ENCODE peak calls at places on chromosomes 4 and X, in six cellular contexts. O is endothelial cell of umbilical vein, S is transverse colon, A is RWPE1, W is OCI-LY7, N is fibroblast of lung. C is an unnamed sample.

GRCh38 chr4:7803992-7804758 is 135.5 kb downstream of the AFAP1 start:
- DNase-seq in O (peak; percentile 81), S (peak; percentile 88), A (peak; percentile 64), W (peak; percentile 72), N (peak; percentile 70), C (peak; percentile 44)

GRCh38 chrX:120672389-120672788 is 42.5 kb upstream of the C1GALT1C1 start:
- DNase-seq in O (peak; percentile 85), S (no peak), A (peak; percentile 51), W (no peak), N (peak; percentile 84), C (no peak)

GRCh38 chr4:76753814-76754213 is 144.1 kb downstream of the SOWAHB start:
- DNase-seq in O (peak; percentile 86), S (no peak), A (no peak), W (no peak), N (peak; percentile 97), C (no peak)

GRCh38 chr4:2943364-2944090 is 19.7 kb downstream of the NOP14 start:
- DNase-seq in O (no peak), S (no peak), A (no peak), W (no peak), N (no peak), C (no peak)

GRCh38 chrX:151510203-151510602 is 53.3 kb upstream of the PASD1 start:
- DNase-seq in O (no peak), S (no peak), A (no peak), W (no peak), N (no peak), C (no peak)

GRCh38 chr4:180330521-180330920 is 1912.7 kb upstream of the TENM3 start:
- DNase-seq in O (no peak), S (no peak), A (no peak), W (no peak), N (peak; percentile 51), C (no peak)

GRCh38 chr4:86841309-86841708 is 7.9 kb downstream of the SLC10A6 start:
- DNase-seq in O (no peak), S (no peak), A (peak; percentile 46), W (no peak), N (no peak), C (no peak)

GRCh38 chrX:133685806-133686205 is 270.5 kb upstream of the GPC4 start:
- DNase-seq in O (no peak), S (no peak), A (no peak), W (no peak), N (no peak), C (no peak)

GRCh38 chr4:1323635-1324442 is 23.2 kb upstream of the UVSSA start:
- DNase-seq in O (no peak), S (no peak), A (peak; percentile 64), W (no peak), N (peak; percentile 99), C (no peak)

GRCh38 chrX:131827935-131828334 is 195.2 kb upstream of the STK26 start:
- DNase-seq in O (peak; percentile 19), S (no peak), A (no peak), W (peak; percentile 27), N (no peak), C (no peak)

GRCh38 chr4:68732653-68733466 is 62.4 kb upstream of the UGT2B15 start:
- DNase-seq in O (no peak), S (no peak), A (no peak), W (no peak), N (no peak), C (no peak)

GRCh38 chr4:44016582-44017421 is 431.8 kb downstream of the KCTD8 start:
- DNase-seq in O (no peak), S (no peak), A (no peak), W (no peak), N (peak; percentile 48), C (no peak)

GRCh38 chrX:2967998-2968909 is 38.1 kb upstream of the ARSH start:
- DNase-seq in O (peak; percentile 5), S (peak; percentile 16), A (peak; percentile 1), W (no peak), N (peak; percentile 80), C (peak; percentile 70)

GRCh38 chrX:75522565-75523411 is at the start of gene ZDHHC15:
- DNase-seq in O (peak; percentile 0), S (peak; percentile 17), A (peak; percentile 1), W (no peak), N (peak; percentile 52), C (peak; percentile 53)

GRCh38 chrX:135009057-135009605 is 13.2 kb downstream of the RTL8B start:
- DNase-seq in O (no peak), S (no peak), A (no peak), W (no peak), N (no peak), C (no peak)

GRCh38 chr4:127783026-127783769 is 1.1 kb downstream of the HSPA4L start:
- DNase-seq in O (peak; percentile 89), S (peak; percentile 65), A (peak; percentile 91), W (no peak), N (peak; percentile 86), C (no peak)

GRCh38 chrX:95332530-95332929 is 1352.1 kb upstream of the DIAPH2 start:
- DNase-seq in O (no peak), S (no peak), A (no peak), W (no peak), N (no peak), C (no peak)

GRCh38 chrX:22366866-22367265 is 94.2 kb downstream of the CBLL2 start:
- DNase-seq in O (no peak), S (no peak), A (no peak), W (no peak), N (no peak), C (no peak)

GRCh38 chr4:823761-824460 is 2.0 kb downstream of the CPLX1 start:
- DNase-seq in O (no peak), S (no peak), A (no peak), W (no peak), N (no peak), C (no peak)

GRCh38 chrX:34275710-34276109 is 143.6 kb upstream of the FAM47A start:
- DNase-seq in O (peak; percentile 2), S (no peak), A (no peak), W (no peak), N (no peak), C (no peak)

DNA sequence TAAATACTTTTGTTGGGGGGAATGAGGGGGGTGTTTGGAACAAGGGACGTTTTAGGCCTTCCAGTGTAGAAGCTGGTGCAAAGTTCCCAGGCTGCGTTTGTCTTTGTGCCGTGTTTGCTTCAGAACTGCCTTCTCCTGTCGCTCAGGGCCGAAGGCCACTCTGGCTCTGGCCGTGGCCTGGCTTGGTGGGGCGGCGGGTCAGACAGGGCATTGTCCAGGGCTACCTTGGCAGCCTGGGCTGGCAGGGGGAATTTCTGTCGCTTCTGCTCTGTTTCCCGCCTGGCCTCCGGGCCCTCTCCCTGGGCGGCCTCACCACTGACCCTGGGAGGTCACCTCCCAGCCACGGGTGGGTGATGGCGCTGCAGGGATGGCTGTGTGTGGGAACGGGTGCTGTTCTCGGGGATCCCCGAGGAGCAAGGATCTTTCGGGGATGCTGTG is 140.0 kb downstream of the COL4A6 start:
- DNase-seq in O (no peak), S (no peak), A (no peak), W (no peak), N (no peak), C (no peak)
- H3K27ac ChIP-seq in O (no peak overlapping the region), S (no peak overlapping the region), A (peak overlapping the region; percentile 54), W (no peak overlapping the region), N (no peak overlapping the region), C (no peak overlapping the region)

GRCh38 chrX:150506486-150506885 is 61.9 kb upstream of the MTM1 start:
- DNase-seq in O (peak; percentile 2), S (no peak), A (no peak), W (no peak), N (no peak), C (no peak)
- H3K27ac ChIP-seq in O (peak overlapping the region; percentile 89), S (no peak overlapping the region), A (no peak overlapping the region), W (no peak overlapping the region), N (no peak overlapping the region), C (peak overlapping the region; percentile 1)

DNA sequence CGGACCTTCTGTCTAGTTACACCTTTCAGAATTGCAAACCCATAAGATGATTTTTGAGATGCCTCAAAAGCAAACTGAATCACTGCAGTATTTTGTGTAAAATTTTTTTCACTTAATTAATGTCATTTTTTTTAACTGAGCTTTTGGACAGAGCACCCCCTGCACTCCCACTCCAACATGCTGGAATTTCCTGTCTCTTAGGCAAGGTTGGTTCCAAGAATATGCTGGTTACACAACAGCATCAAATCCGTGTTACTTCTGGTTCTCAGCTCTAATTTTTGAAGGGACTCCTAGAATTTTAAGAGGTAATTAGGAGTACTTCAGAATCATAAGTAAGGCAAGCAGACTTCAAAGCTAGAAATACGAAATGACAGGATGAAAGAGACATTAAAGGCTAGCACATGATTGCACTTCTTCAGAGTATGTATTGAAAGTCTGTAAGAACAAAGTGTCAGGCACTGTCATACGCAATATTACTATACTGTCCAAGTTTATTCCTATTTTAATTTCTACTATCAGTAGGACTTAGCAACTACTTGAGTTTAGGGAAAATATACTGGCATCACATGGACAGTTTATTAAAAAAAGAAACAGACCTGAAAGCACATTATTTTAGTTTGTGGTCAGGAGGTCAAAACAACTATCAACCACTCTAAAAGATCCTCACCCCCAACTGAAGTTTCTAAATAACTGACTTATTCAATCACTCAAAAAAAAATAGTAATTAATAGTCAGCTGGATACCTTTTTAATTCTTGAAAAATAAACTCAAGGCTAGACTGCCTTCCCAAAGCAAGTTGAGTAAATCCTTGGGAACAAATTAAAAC is 1.6 kb upstream of the JCHAIN start:
- DNase-seq in O (no peak), S (no peak), A (no peak), W (peak; percentile 58), N (peak; percentile 62), C (no peak)
- H3K27ac ChIP-seq in O (no peak overlapping the region), S (peak overlapping the region; percentile 52), A (no peak overlapping the region), W (peak overlapping the region; percentile 91), N (no peak overlapping the region), C (no peak overlapping the region)

GRCh38 chr4:113759696-113760093 is 1.8 kb downstream of the CAMK2D start:
- DNase-seq in O (no peak), S (no peak), A (no peak), W (peak; percentile 46), N (peak; percentile 20), C (no peak)

GRCh38 chr4:113760094-113760851 is 1.3 kb downstream of the CAMK2D start:
- DNase-seq in O (peak; percentile 67), S (peak; percentile 45), A (peak; percentile 19), W (peak; percentile 60), N (peak; percentile 59), C (no peak)

GRCh38 chr4:113762061-113762850 is 718 bp upstream of the CAMK2D start:
- DNase-seq in O (peak; percentile 99), S (peak; percentile 99), A (peak; percentile 98), W (peak; percentile 100), N (peak; percentile 99), C (peak; percentile 94)

GRCh38 chr4:113761682-113762060 is at the start of gene CAMK2D:
- DNase-seq in O (peak; percentile 91), S (peak; percentile 90), A (peak; percentile 67), W (peak; percentile 91), N (peak; percentile 90), C (peak; percentile 76)

DNA sequence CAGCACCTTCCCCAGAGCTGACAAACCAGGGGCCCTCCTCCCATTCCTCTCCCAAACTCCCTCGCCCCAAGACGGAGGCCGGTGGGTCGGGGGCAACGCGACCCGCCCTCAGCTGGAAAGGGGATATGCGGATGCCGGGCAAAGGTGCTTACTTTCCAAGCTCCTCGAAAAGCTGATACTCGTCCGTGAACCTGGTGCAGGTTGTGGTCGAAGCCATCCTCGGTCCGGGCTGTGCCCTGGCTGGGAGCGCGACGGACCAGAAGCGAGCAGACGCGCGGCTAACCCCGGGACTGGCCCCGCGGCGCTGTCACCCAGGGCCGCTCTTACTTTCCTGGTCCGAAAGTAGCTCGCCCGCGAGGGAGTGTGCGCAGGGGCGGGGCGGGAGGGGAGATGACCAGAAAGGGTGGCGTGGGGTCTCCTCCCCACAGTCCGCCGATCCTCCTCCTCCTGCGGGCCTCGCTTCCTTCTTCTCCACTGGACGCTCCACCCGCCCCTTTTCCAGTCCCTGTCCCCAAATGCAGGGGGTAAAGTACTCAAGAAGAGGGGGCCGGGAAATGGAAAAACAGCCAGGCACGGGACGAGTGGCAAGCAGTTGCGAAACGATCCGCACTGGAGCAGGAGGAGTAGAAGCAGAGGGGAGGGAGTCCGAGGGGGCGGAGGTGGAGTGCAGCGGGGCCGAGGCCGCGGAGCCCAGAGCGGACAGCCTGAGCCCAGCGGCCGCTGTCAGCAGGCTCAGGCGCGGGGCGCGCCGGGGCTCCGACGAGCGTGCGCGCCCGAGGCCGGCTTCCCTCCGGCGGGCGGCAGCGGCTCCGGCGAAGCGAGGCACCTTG is 471 bp downstream of the CAMK2D start:
- DNase-seq in O (peak; percentile 71), S (peak; percentile 84), A (peak; percentile 51), W (peak; percentile 65), N (peak; percentile 73), C (peak; percentile 78)
- H3K27ac ChIP-seq in O (peak overlapping the region; percentile 84), S (peak overlapping the region; percentile 100), A (peak overlapping the region; percentile 100), W (peak overlapping the region; percentile 99), N (peak overlapping the region; percentile 99), C (peak overlapping the region; percentile 99)

C was measured in caudate nucleus.